ENCODE peak calls at places on chromosomes 12 and 14, in seven cellular contexts. O is brain microvascular endothelial cell, X is A549, A is cardiac muscle cell, F is hepatocyte, M is AG04450, W is IMR-90. G is an unnamed sample.

GRCh38 chr12:47025349-47025748 is 54.1 kb upstream of the PCED1B start:
- DNase-seq in A (no peak), X (no peak), F (no peak), O (no peak), W (no peak), M (no peak), G (no peak)

GRCh38 chr14:99879401-99880295 is 86.4 kb downstream of the EML1 start:
- DNase-seq in O (no peak), W (peak), A (no peak), F (peak), X (no peak), M (peak), G (peak)

GRCh38 chr14:86022031-86022629 is 492.2 kb downstream of the FLRT2 start:
- DNase-seq in O (peak), W (peak), A (no peak), M (peak), F (no peak), X (no peak), G (peak)

GRCh38 chr14:22836301-22837058 is at the start of gene MMP14:
- DNase-seq in M (no peak), A (no peak), F (peak), X (no peak), O (peak), W (peak), G (peak)

GRCh38 chr12:65511134-65511912 is 232.8 kb downstream of the MSRB3 start:
- DNase-seq in W (no peak), O (no peak), M (no peak), A (no peak), F (peak), X (no peak), G (no peak)

GRCh38 chr12:27462151-27462694 is 15.7 kb downstream of the SMCO2 start:
- DNase-seq in X (peak), M (peak), O (peak), F (no peak), W (peak), A (no peak), G (peak)

GRCh38 chr12:95396849-95397498 is 77.0 kb upstream of the METAP2 start:
- DNase-seq in A (no peak), W (peak), O (no peak), M (no peak), F (no peak), X (peak), G (peak)

GRCh38 chr12:81125691-81126090 is 47.8 kb downstream of the ACSS3 start:
- DNase-seq in A (no peak), F (no peak), O (no peak), M (no peak), W (no peak), X (no peak), G (no peak)

GRCh38 chr12:50971946-50972345 is 19.6 kb downstream of the HIGD1C start:
- DNase-seq in M (no peak), A (no peak), O (no peak), W (peak), F (no peak), X (no peak), G (peak)

GRCh38 chr12:49547090-49547690 is 8.4 kb downstream of the KCNH3 start:
- DNase-seq in W (no peak), M (no peak), O (no peak), F (no peak), X (no peak), A (no peak), G (no peak)

GRCh38 chr14:28763914-28764848 is 2.4 kb upstream of the FOXG1 start:
- DNase-seq in W (no peak), O (no peak), A (no peak), F (no peak), M (no peak), X (no peak), G (no peak)

GRCh38 chr12:104011265-104011664 is 38.7 kb downstream of the GLT8D2 start:
- DNase-seq in M (peak), W (peak), X (peak), O (peak), F (no peak), A (no peak), G (peak)

GRCh38 chr12:15240898-15241297 is 19.7 kb upstream of the RERG start:
- DNase-seq in W (no peak), M (no peak), A (no peak), X (no peak), O (no peak), F (no peak), G (no peak)

GRCh38 chr14:66268802-66269334 is 217.3 kb upstream of the CCDC196 start:
- DNase-seq in X (no peak), W (no peak), M (no peak), A (no peak), O (no peak), F (no peak), G (no peak)

GRCh38 chr14:66032800-66033199 is 453.4 kb upstream of the CCDC196 start:
- DNase-seq in A (no peak), O (no peak), W (no peak), X (no peak), M (no peak), F (no peak), G (no peak)

GRCh38 chr14:92421756-92422155 is 91.8 kb upstream of the RIN3 start:
- DNase-seq in O (no peak), X (no peak), F (peak), A (no peak), W (no peak), M (no peak), G (peak)

GRCh38 chr12:27013606-27014084 is 539 bp downstream of the TM7SF3 start:
- DNase-seq in X (peak), W (peak), F (peak), A (peak), O (peak), M (no peak), G (peak)

GRCh38 chr12:58288191-58288590 is 346.8 kb downstream of the ATP23 start:
- DNase-seq in X (no peak), A (no peak), M (peak), O (no peak), F (no peak), W (peak), G (peak)

GRCh38 chr12:6554168-6554989 is 1.5 kb downstream of the IFFO1 start:
- DNase-seq in A (peak), F (peak), W (peak), O (peak), X (peak), M (no peak), G (peak)

DNA sequence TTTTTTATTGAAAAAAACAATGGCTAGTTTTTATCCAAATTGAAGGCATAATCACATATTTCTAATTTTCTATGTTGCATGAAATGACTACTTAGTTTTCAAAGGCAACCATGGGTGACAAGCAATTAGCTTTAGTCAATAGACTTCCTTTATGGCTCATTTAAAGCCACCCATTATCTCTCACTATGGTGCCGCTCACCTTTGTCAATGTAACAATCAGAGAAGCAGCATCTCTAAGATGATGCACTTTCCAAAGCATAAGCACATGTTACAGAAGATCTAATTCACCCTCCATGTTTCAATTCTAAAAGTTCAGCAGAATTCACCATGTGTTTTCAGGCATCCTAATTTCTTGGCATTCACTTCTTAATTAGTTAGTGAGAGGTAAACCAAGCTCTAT is 166.6 kb upstream of the RPL10L start:
- DNase-seq in X (no peak), F (no peak), M (no peak), A (no peak), W (no peak), O (no peak), G (no peak)
- TF ChIP-seq CTCF in X (no peak), F (no peak), M (no peak), A (no peak), W (no peak), O (no peak), G (no peak)

DNA sequence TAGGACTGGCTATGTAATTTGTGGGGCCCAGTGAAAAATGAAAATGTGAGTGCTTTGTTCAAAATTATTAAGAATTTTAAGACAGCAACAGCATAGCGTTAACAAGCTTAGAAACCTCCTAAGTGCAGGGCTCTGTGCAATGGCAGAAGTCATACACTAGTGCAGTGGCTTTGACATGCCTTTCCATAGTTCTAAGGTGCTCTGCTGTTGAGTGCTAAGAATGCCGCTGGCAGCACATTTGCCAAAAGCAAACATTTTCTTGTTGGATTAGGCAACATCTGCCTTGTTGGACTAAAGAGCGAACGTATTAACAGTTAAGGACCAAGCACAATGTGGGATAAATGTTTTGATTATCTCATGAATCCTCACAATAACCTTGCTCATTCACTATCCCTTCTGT is 244.9 kb upstream of the PDE3A start:
- DNase-seq in W (no peak), O (no peak), M (no peak), A (no peak), X (no peak), F (no peak), G (no peak)
- H3K4me3 ChIP-seq in W (no peak), O (no peak), M (no peak), A (no peak), X (no peak), F (no peak), G (no peak)

DNA sequence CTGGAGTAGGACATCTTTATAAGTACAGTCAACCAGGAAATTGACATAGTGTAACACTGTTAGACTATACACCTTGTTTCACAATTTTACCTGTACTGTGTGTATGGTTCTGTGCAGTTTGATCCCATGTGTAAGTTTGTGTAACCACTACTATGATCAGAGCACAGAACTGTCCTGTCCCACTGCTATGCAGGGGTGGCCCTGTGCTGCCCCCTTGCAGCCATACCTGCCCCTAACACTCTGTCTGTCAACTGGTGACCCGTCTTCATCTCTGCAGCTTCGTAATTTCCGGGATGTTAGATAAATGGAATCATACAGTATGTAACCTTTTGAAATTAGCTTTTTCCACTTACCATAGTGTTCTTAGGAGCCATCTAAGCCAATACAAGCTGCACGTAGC is 58.7 kb upstream of the RD3L start:
- DNase-seq in X (peak), A (peak), O (no peak), F (no peak), W (no peak), M (no peak), G (no peak)
- TF ChIP-seq CTCF in X (no peak), A (peak), O (peak), F (no peak), W (peak), M (no peak), G (peak)

DNA sequence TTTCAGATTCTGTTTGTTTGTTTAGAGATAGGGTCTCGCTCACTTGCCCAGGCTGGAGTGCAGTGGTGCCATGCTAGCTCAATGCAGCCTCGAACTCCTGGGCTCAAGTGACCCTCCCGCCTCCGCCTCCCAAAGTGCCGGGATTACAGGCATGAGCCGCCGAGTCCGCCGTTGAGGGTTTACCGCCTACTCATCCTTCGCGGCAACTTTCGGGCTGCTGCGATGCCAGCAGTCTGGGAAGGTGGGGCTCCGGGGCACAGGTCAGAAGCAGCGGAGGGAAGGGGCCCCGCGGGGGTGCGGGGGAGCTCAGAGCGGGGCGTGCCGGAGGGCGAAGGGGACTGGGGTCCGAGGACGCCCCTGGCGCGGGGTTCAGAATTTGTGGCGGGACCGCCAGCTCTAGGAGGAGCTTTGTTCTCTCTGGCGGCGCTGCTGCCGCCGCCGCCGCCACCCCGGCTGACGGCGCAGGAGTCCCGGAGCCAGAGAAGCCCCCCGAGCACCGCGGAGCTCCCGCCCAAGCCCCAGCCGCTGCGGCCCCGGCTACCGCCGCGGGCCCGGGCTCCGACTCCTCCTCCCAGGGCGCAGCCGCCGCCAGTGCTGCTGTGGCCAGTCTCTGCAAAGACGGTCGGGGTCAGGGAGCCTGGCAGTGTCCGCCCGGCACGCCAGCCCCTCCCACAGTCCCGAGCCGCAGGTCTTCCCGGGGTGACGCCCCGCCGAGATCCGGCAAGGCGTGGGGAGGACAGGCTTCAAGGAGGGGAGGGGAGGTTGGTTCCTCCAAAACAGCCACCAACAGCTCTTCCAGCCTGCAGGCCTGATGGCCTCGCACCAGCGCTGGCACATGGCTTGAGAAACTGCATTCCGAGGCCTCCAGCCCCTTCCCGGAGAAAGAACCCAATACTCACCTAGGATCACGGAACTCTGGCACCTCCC is 10.9 kb upstream of the KRT77 start:
- DNase-seq in O (no peak), M (no peak), W (no peak), A (peak), F (peak), X (peak), G (no peak)
- H3K4me3 ChIP-seq in O (no peak), M (no peak), W (no peak), A (peak), F (no peak), X (peak), G (no peak)

GRCh38 chr14:58572092-58572853 is 65.5 kb upstream of the DACT1 start:
- DNase-seq in A (peak), O (peak), W (peak), M (peak), F (peak), X (peak), G (peak)

GRCh38 chr14:58571256-58571655 is 66.5 kb upstream of the DACT1 start:
- DNase-seq in X (no peak), W (no peak), M (no peak), F (no peak), A (no peak), O (no peak), G (no peak)

DNA sequence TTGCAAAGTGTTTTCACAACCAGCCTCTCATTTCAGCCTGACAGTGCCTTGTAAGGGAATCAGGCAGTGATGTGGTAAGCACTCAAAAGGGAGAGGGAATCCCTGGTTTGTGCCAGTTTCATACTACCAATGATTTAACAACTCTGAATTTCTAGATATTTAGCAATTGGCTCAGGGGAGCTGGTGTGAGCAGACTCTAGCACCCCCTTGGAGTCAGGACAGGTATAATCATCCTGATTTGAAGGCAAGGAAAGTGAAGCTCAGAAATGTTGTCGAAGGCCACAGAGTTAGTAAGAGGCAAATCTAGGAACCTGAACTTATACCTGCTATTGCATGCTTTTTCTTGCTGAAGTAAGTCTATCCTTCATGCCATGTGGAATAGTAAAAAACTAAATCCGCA is 63.1 kb upstream of the DACT1 start:
- DNase-seq in O (no peak), W (no peak), M (no peak), A (peak), X (peak), F (no peak), G (no peak)
- TF ChIP-seq CTCF in O (peak), W (peak), M (peak), A (peak), X (no peak), F (no peak), G (peak)

GRCh38 chr14:50085570-50086315 is 30.6 kb downstream of the VCPKMT start:
- DNase-seq in O (peak), W (peak), M (no peak), F (no peak), A (no peak), X (no peak), G (peak)
- H3K4me3 ChIP-seq in O (no peak), W (no peak), M (no peak), F (no peak), A (no peak), X (no peak), G (no peak)

GRCh38 chr14:95611293-95611880 is 74.8 kb upstream of the TCL1B start:
- DNase-seq in W (no peak), F (no peak), M (no peak), O (no peak), X (no peak), A (no peak), G (no peak)
- TF ChIP-seq CTCF in W (no peak), F (no peak), M (no peak), O (no peak), X (no peak), A (no peak), G (no peak)

DNA sequence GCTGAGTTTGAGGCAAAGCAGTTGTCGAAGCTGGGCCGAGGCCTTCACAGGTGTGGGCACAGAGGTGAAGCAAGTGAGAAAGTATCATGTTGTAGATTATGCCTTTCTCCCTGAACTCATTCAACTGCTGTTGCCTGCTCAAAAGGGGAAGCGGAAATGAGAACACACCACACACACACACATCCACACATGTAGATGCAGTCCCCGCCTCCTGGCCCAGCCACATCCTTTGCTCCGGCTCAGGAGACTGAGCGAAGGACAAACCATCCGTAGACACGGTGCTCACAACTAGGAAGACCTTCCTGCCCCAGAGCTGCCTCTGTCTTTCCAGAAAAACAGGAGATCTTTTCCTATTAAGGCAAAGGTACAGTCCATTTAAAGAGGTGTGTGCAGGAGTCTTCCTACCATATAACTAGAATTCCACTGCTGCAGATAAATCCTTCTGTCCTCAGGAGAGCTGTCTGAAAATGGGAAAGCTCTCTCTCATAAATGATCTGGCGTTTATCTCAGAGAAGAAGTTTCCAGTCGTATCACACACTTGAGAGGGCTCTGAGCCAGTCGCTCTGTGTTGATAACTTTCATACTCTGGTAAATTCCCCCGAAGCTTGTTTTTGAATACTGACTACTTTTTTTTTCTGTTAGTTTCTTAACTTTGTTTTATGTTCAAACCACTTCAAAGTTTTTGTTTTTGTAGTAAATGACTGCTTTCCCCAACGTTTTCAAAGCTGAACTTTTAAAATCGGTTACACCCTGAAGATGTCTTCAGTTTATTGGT is at the start of gene TESPA1:
- DNase-seq in F (no peak), A (no peak), W (no peak), X (no peak), O (no peak), M (no peak), G (no peak)
- H3K4me3 ChIP-seq in F (no peak), A (no peak), W (no peak), X (no peak), O (no peak), M (no peak), G (no peak)

GRCh38 chr12:45989857-45990467 is 412 bp downstream of the SCAF11 start:
- DNase-seq in A (no peak), F (peak), X (peak), O (peak), M (no peak), W (peak), G (no peak)

GRCh38 chr12:45987339-45987726 is 3.0 kb downstream of the SCAF11 start:
- DNase-seq in F (no peak), O (no peak), W (no peak), X (no peak), M (no peak), A (no peak), G (no peak)

GRCh38 chr12:45988259-45988658 is 2.1 kb downstream of the SCAF11 start:
- DNase-seq in F (no peak), W (peak), M (no peak), X (no peak), O (peak), A (no peak), G (no peak)

GRCh38 chr12:45989277-45989856 is 1.0 kb downstream of the SCAF11 start:
- DNase-seq in W (peak), F (no peak), M (no peak), A (peak), O (no peak), X (no peak), G (peak)

GRCh38 chr12:45986646-45987338 is 3.6 kb downstream of the SCAF11 start:
- DNase-seq in A (peak), F (no peak), O (no peak), M (no peak), W (no peak), X (no peak), G (no peak)
- TF ChIP-seq CTCF in A (no peak), F (no peak), O (no peak), M (no peak), W (no peak), X (no peak), G (no peak)

G was measured in fibroblast of villous mesenchyme.